ENCODE peak calls at places on chromosomes 2 and 18, in seven cellular contexts. One of them, this sample, is unnamed.

GRCh38 chr18:27785815-27786537 is 391.0 kb downstream of the CDH2 start:
- DNase-seq in RWPE1: no peak
- DNase-seq in mucosa of descending colon: no peak
- DNase-seq in right lobe of liver: no peak
- DNase-seq in transverse colon: no peak
- DNase-seq in AG10803: no peak
- DNase-seq in psoas muscle: no peak
- DNase-seq in this sample: no peak

GRCh38 chr2:11111811-11112425 is 43.3 kb upstream of the SLC66A3 start:
- DNase-seq in AG10803: no peak
- DNase-seq in RWPE1: no peak
- DNase-seq in right lobe of liver: no peak
- DNase-seq in mucosa of descending colon: no peak
- DNase-seq in transverse colon: no peak
- DNase-seq in psoas muscle: no peak
- DNase-seq in this sample: no peak

GRCh38 chr2:195575021-195575420 is 82.0 kb upstream of the SLC39A10 start:
- DNase-seq in RWPE1: no peak
- DNase-seq in right lobe of liver: no peak
- DNase-seq in AG10803: peak
- DNase-seq in transverse colon: no peak
- DNase-seq in mucosa of descending colon: no peak
- DNase-seq in psoas muscle: no peak
- DNase-seq in this sample: no peak

GRCh38 chr2:156818944-156819343 is 382.8 kb downstream of the GPD2 start:
- DNase-seq in RWPE1: no peak
- DNase-seq in right lobe of liver: no peak
- DNase-seq in mucosa of descending colon: no peak
- DNase-seq in AG10803: no peak
- DNase-seq in transverse colon: no peak
- DNase-seq in psoas muscle: no peak
- DNase-seq in this sample: no peak

GRCh38 chr2:54109848-54110247 is 5.6 kb upstream of the ACYP2 start:
- DNase-seq in AG10803: no peak
- DNase-seq in right lobe of liver: no peak
- DNase-seq in psoas muscle: no peak
- DNase-seq in RWPE1: no peak
- DNase-seq in mucosa of descending colon: no peak
- DNase-seq in transverse colon: no peak
- DNase-seq in this sample: no peak

GRCh38 chr2:65415091-65415490 is 17.3 kb downstream of the SPRED2 start:
- DNase-seq in AG10803: no peak
- DNase-seq in RWPE1: no peak
- DNase-seq in transverse colon: no peak
- DNase-seq in right lobe of liver: no peak
- DNase-seq in mucosa of descending colon: no peak
- DNase-seq in psoas muscle: no peak
- DNase-seq in this sample: no peak

GRCh38 chr2:129904532-129905446 is 74.7 kb upstream of the RAB6C start:
- DNase-seq in RWPE1: no peak
- DNase-seq in AG10803: no peak
- DNase-seq in psoas muscle: no peak
- DNase-seq in transverse colon: no peak
- DNase-seq in right lobe of liver: no peak
- DNase-seq in mucosa of descending colon: no peak
- DNase-seq in this sample: no peak

GRCh38 chr2:73176205-73176880 is 26.0 kb upstream of the NOTO start:
- DNase-seq in transverse colon: peak
- DNase-seq in psoas muscle: peak
- DNase-seq in RWPE1: no peak
- DNase-seq in mucosa of descending colon: peak
- DNase-seq in AG10803: peak
- DNase-seq in right lobe of liver: peak
- DNase-seq in this sample: peak

GRCh38 chr2:177169810-177170514 is 42.6 kb upstream of the HNRNPA3 start:
- DNase-seq in transverse colon: no peak
- DNase-seq in mucosa of descending colon: no peak
- DNase-seq in psoas muscle: no peak
- DNase-seq in AG10803: no peak
- DNase-seq in right lobe of liver: no peak
- DNase-seq in RWPE1: peak
- DNase-seq in this sample: no peak

GRCh38 chr2:220533485-220533884 is 906.1 kb downstream of the SLC4A3 start:
- DNase-seq in AG10803: peak
- DNase-seq in psoas muscle: no peak
- DNase-seq in right lobe of liver: peak
- DNase-seq in mucosa of descending colon: no peak
- DNase-seq in RWPE1: peak
- DNase-seq in transverse colon: no peak
- DNase-seq in this sample: no peak

GRCh38 chr2:144524190-144524957 is 4.5 kb upstream of the ZEB2 start:
- DNase-seq in AG10803: no peak
- DNase-seq in psoas muscle: peak
- DNase-seq in mucosa of descending colon: no peak
- DNase-seq in RWPE1: no peak
- DNase-seq in transverse colon: peak
- DNase-seq in right lobe of liver: peak
- DNase-seq in this sample: peak

GRCh38 chr2:65554765-65555561 is 122.6 kb upstream of the SPRED2 start:
- DNase-seq in psoas muscle: no peak
- DNase-seq in right lobe of liver: no peak
- DNase-seq in mucosa of descending colon: no peak
- DNase-seq in transverse colon: no peak
- DNase-seq in AG10803: no peak
- DNase-seq in RWPE1: no peak
- DNase-seq in this sample: no peak

GRCh38 chr2:162582357-162582798 is 238.4 kb downstream of the GCA start:
- DNase-seq in mucosa of descending colon: peak
- DNase-seq in psoas muscle: no peak
- DNase-seq in RWPE1: no peak
- DNase-seq in right lobe of liver: peak
- DNase-seq in AG10803: no peak
- DNase-seq in transverse colon: no peak
- DNase-seq in this sample: no peak

GRCh38 chr18:24817150-24818068 is 357.0 kb downstream of the HRH4 start:
- DNase-seq in mucosa of descending colon: no peak
- DNase-seq in RWPE1: no peak
- DNase-seq in right lobe of liver: no peak
- DNase-seq in AG10803: no peak
- DNase-seq in transverse colon: no peak
- DNase-seq in psoas muscle: no peak
- DNase-seq in this sample: no peak

GRCh38 chr18:63099848-63100625 is 219.5 kb downstream of the BCL2 start:
- DNase-seq in mucosa of descending colon: peak
- DNase-seq in right lobe of liver: peak
- DNase-seq in RWPE1: no peak
- DNase-seq in psoas muscle: peak
- DNase-seq in transverse colon: peak
- DNase-seq in AG10803: no peak
- DNase-seq in this sample: no peak

GRCh38 chr2:226943862-226944610 is 108.2 kb downstream of the RHBDD1 start:
- DNase-seq in psoas muscle: no peak
- DNase-seq in AG10803: no peak
- DNase-seq in transverse colon: no peak
- DNase-seq in RWPE1: no peak
- DNase-seq in mucosa of descending colon: no peak
- DNase-seq in right lobe of liver: no peak
- DNase-seq in this sample: no peak

GRCh38 chr2:220353897-220354296 is 726.5 kb downstream of the SLC4A3 start:
- DNase-seq in mucosa of descending colon: no peak
- DNase-seq in psoas muscle: no peak
- DNase-seq in right lobe of liver: no peak
- DNase-seq in transverse colon: no peak
- DNase-seq in RWPE1: peak
- DNase-seq in AG10803: peak
- DNase-seq in this sample: no peak

GRCh38 chr2:12495247-12495868 is 221.4 kb upstream of the TRIB2 start:
- DNase-seq in RWPE1: no peak
- DNase-seq in AG10803: no peak
- DNase-seq in right lobe of liver: no peak
- DNase-seq in psoas muscle: no peak
- DNase-seq in transverse colon: no peak
- DNase-seq in mucosa of descending colon: no peak
- DNase-seq in this sample: no peak

GRCh38 chr2:31606511-31606910 is 25.8 kb upstream of the SRD5A2 start:
- DNase-seq in mucosa of descending colon: no peak
- DNase-seq in RWPE1: peak
- DNase-seq in psoas muscle: no peak
- DNase-seq in transverse colon: no peak
- DNase-seq in AG10803: no peak
- DNase-seq in right lobe of liver: no peak
- DNase-seq in this sample: no peak

GRCh38 chr18:79818036-79818435 is 20.3 kb downstream of the KCNG2 start:
- DNase-seq in RWPE1: no peak
- DNase-seq in transverse colon: no peak
- DNase-seq in psoas muscle: no peak
- DNase-seq in AG10803: no peak
- DNase-seq in right lobe of liver: no peak
- DNase-seq in mucosa of descending colon: no peak
- DNase-seq in this sample: no peak

GRCh38 chr2:36965196-36965595 is 1.1 kb downstream of the STRN start:
- DNase-seq in mucosa of descending colon: no peak
- DNase-seq in RWPE1: no peak
- DNase-seq in psoas muscle: no peak
- DNase-seq in AG10803: no peak
- DNase-seq in right lobe of liver: no peak
- DNase-seq in transverse colon: no peak
- DNase-seq in this sample: no peak

GRCh38 chr2:109126501-109126860 is 2.5 kb upstream of the SH3RF3 start:
- DNase-seq in right lobe of liver: no peak
- DNase-seq in psoas muscle: no peak
- DNase-seq in transverse colon: no peak
- DNase-seq in AG10803: peak
- DNase-seq in RWPE1: peak
- DNase-seq in mucosa of descending colon: no peak
- DNase-seq in this sample: no peak

GRCh38 chr2:159539701-159540100 is 76.6 kb downstream of the BAZ2B start:
- DNase-seq in right lobe of liver: no peak
- DNase-seq in mucosa of descending colon: no peak
- DNase-seq in psoas muscle: no peak
- DNase-seq in AG10803: no peak
- DNase-seq in RWPE1: no peak
- DNase-seq in transverse colon: no peak
- DNase-seq in this sample: no peak
- TF ChIP-seq CTCF in right lobe of liver: no peak
- TF ChIP-seq CTCF in mucosa of descending colon: no peak
- TF ChIP-seq CTCF in psoas muscle: no peak
- TF ChIP-seq CTCF in AG10803: no peak
- TF ChIP-seq CTCF in RWPE1: no peak
- TF ChIP-seq CTCF in transverse colon: no peak
- TF ChIP-seq CTCF in this sample: no peak

GRCh38 chr2:225670111-225670974 is 270.8 kb downstream of the NYAP2 start:
- DNase-seq in transverse colon: no peak
- DNase-seq in psoas muscle: no peak
- DNase-seq in right lobe of liver: no peak
- DNase-seq in mucosa of descending colon: no peak
- DNase-seq in RWPE1: peak
- DNase-seq in AG10803: peak
- DNase-seq in this sample: no peak

GRCh38 chr2:225667465-225667864 is 268.0 kb downstream of the NYAP2 start:
- DNase-seq in RWPE1: no peak
- DNase-seq in right lobe of liver: no peak
- DNase-seq in mucosa of descending colon: no peak
- DNase-seq in AG10803: no peak
- DNase-seq in transverse colon: no peak
- DNase-seq in psoas muscle: no peak
- DNase-seq in this sample: no peak

GRCh38 chr2:225668606-225669266 is 269.2 kb downstream of the NYAP2 start:
- DNase-seq in transverse colon: no peak
- DNase-seq in AG10803: peak
- DNase-seq in mucosa of descending colon: peak
- DNase-seq in right lobe of liver: no peak
- DNase-seq in RWPE1: peak
- DNase-seq in psoas muscle: no peak
- DNase-seq in this sample: no peak
- TF ChIP-seq CTCF in transverse colon: peak
- TF ChIP-seq CTCF in AG10803: peak
- TF ChIP-seq CTCF in mucosa of descending colon: peak
- TF ChIP-seq CTCF in right lobe of liver: peak
- TF ChIP-seq CTCF in RWPE1: peak
- TF ChIP-seq CTCF in psoas muscle: peak
- TF ChIP-seq CTCF in this sample: peak

GRCh38 chr18:48105317-48105716 is 174.9 kb upstream of the SMAD2 start:
- DNase-seq in right lobe of liver: no peak
- DNase-seq in transverse colon: no peak
- DNase-seq in RWPE1: no peak
- DNase-seq in mucosa of descending colon: no peak
- DNase-seq in psoas muscle: no peak
- DNase-seq in AG10803: no peak
- DNase-seq in this sample: no peak
- TF ChIP-seq CTCF in right lobe of liver: no peak
- TF ChIP-seq CTCF in transverse colon: no peak
- TF ChIP-seq CTCF in RWPE1: no peak
- TF ChIP-seq CTCF in mucosa of descending colon: no peak
- TF ChIP-seq CTCF in psoas muscle: no peak
- TF ChIP-seq CTCF in AG10803: no peak
- TF ChIP-seq CTCF in this sample: no peak

GRCh38 chr2:219218279-219219112 is at the start of gene ABCB6:
- DNase-seq in psoas muscle: peak
- DNase-seq in RWPE1: peak
- DNase-seq in transverse colon: peak
- DNase-seq in mucosa of descending colon: peak
- DNase-seq in AG10803: peak
- DNase-seq in right lobe of liver: peak
- DNase-seq in this sample: peak
- TF ChIP-seq CTCF in psoas muscle: no peak
- TF ChIP-seq CTCF in RWPE1: no peak
- TF ChIP-seq CTCF in transverse colon: no peak
- TF ChIP-seq CTCF in mucosa of descending colon: no peak
- TF ChIP-seq CTCF in AG10803: no peak
- TF ChIP-seq CTCF in right lobe of liver: no peak
- TF ChIP-seq CTCF in this sample: no peak

GRCh38 chr2:67215214-67215613 is 181.9 kb upstream of the ETAA1 start:
- DNase-seq in AG10803: peak
- DNase-seq in transverse colon: peak
- DNase-seq in mucosa of descending colon: peak
- DNase-seq in right lobe of liver: peak
- DNase-seq in RWPE1: peak
- DNase-seq in psoas muscle: no peak
- DNase-seq in this sample: no peak
- TF ChIP-seq CTCF in AG10803: peak
- TF ChIP-seq CTCF in transverse colon: peak
- TF ChIP-seq CTCF in mucosa of descending colon: no peak
- TF ChIP-seq CTCF in right lobe of liver: peak
- TF ChIP-seq CTCF in RWPE1: no peak
- TF ChIP-seq CTCF in psoas muscle: no peak
- TF ChIP-seq CTCF in this sample: no peak

DNA sequence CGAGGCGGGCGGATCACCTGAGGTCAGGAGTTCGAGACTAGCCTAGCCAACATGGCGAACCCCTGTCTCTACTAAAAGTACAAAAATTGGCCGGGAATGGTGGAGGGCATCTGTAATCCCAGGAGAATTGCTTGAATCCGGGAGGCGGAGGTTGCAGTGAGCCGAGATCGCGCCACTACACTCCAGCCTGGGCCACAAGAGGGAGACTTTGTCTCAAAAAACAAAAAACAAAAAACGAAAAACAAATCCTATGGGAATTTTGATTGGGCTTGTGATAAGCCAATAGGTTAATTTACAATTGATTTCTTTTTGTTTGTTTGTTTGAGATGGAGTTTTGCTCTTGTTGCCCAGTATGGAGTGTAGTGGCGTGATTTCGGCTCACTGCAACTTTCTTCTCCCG is 24.2 kb upstream of the TOGARAM2 start:
- DNase-seq in RWPE1: no peak
- DNase-seq in right lobe of liver: no peak
- DNase-seq in psoas muscle: no peak
- DNase-seq in mucosa of descending colon: no peak
- DNase-seq in AG10803: peak
- DNase-seq in transverse colon: no peak
- DNase-seq in this sample: no peak
- TF ChIP-seq CTCF in RWPE1: peak
- TF ChIP-seq CTCF in right lobe of liver: peak
- TF ChIP-seq CTCF in psoas muscle: peak
- TF ChIP-seq CTCF in mucosa of descending colon: peak
- TF ChIP-seq CTCF in AG10803: peak
- TF ChIP-seq CTCF in transverse colon: peak
- TF ChIP-seq CTCF in this sample: no peak